ENCODE peak calls at places on chromosomes 11 and 22, in four cellular contexts. U, M, B and J are unnamed samples.
A peak's percentile ranks its signal among the peaks of the same experiment; 100 is the strongest.

GRCh38 chr11:14455648-14456430 is 43.8 kb downstream of the COPB1 start:
- DNase-seq in U (no peak), M (no peak), B (no peak), J (no peak)

GRCh38 chr22:23204541-23205157 is 24.3 kb downstream of the BCR start:
- DNase-seq in U (peak; percentile 69), M (peak; percentile 79), B (no peak), J (no peak)

GRCh38 chr11:112962854-112963367 is 1.7 kb downstream of the NCAM1 start:
- DNase-seq in U (no peak), M (peak; percentile 90), B (no peak), J (peak; percentile 28)

GRCh38 chr11:20031155-20032001 is 128.9 kb downstream of the DBX1 start:
- DNase-seq in U (no peak), M (no peak), B (peak; percentile 57), J (no peak)

GRCh38 chr22:46417769-46418168 is 82.3 kb downstream of the TRMU start:
- DNase-seq in U (no peak), M (no peak), B (no peak), J (no peak)

GRCh38 chr22:41828516-41828915 is 4.4 kb upstream of the SREBF2 start:
- DNase-seq in U (no peak), M (no peak), B (no peak), J (no peak)

GRCh38 chr11:766941-767210 is 10.4 kb downstream of the GATD1 start:
- DNase-seq in U (no peak), M (no peak), B (no peak), J (no peak)

GRCh38 chr22:30870451-30871345 is 97.9 kb downstream of the MORC2 start:
- DNase-seq in U (no peak), M (peak; percentile 50), B (no peak), J (no peak)

GRCh38 chr22:34804588-34804987 is 261.4 kb upstream of the ISX start:
- DNase-seq in U (no peak), M (no peak), B (no peak), J (no peak)

GRCh38 chr11:44627911-44628729 is 62.7 kb downstream of the CD82 start:
- DNase-seq in U (peak; percentile 80), M (peak; percentile 95), B (no peak), J (peak; percentile 73)